ENCODE peak calls at places on chromosome X, in seven cellular contexts. O is tibial nerve, U is cardiac muscle cell, X is DND-41, I is GM12864, P is Peyer's patch, R is left lung. H is an unnamed sample.

GRCh38 chrX:23478056-23478455 is 143.4 kb downstream of the PTCHD1 start:
- DNase-seq in I (no peak), R (no peak), U (no peak), X (no peak), O (no peak), P (no peak), H (no peak)

GRCh38 chrX:150933945-150934350 is 35.5 kb upstream of the CD99L2 start:
- DNase-seq in P (no peak), U (no peak), O (no peak), R (no peak), X (no peak), I (no peak), H (no peak)

GRCh38 chrX:69036674-69037573 is 128.3 kb downstream of the PJA1 start:
- DNase-seq in I (no peak), U (no peak), P (no peak), R (no peak), X (no peak), O (no peak), H (no peak)

GRCh38 chrX:28910501-28910900 is 323.3 kb downstream of the IL1RAPL1 start:
- DNase-seq in I (no peak), R (no peak), U (no peak), P (no peak), O (no peak), X (no peak), H (no peak)

GRCh38 chrX:68433981-68434299 is 645 bp upstream of the OPHN1 start:
- DNase-seq in X (no peak), P (no peak), O (no peak), I (no peak), U (no peak), R (no peak), H (no peak)

GRCh38 chrX:69362889-69363288 is 141.2 kb upstream of the NALF2 start:
- DNase-seq in U (no peak), O (no peak), P (no peak), I (no peak), X (no peak), R (no peak), H (peak)

GRCh38 chrX:2819345-2820130 is 9.2 kb upstream of the GYG2 start:
- DNase-seq in R (no peak), O (no peak), P (no peak), X (no peak), U (peak), I (no peak), H (no peak)

GRCh38 chrX:45743081-45743533 is 542.4 kb upstream of the DIPK2B start:
- DNase-seq in R (no peak), U (no peak), O (no peak), I (no peak), X (no peak), P (no peak), H (no peak)

GRCh38 chrX:69321789-69322188 is 156.5 kb upstream of the PJA1 start:
- DNase-seq in P (no peak), U (no peak), X (no peak), R (no peak), O (no peak), I (no peak), H (no peak)

GRCh38 chrX:133185938-133186337 is 32.2 kb downstream of the TFDP3 start:
- DNase-seq in P (no peak), X (no peak), R (no peak), U (no peak), O (no peak), I (no peak), H (no peak)

GRCh38 chrX:31580726-31581125 is 508.9 kb upstream of the FTHL17 start:
- DNase-seq in U (no peak), R (no peak), I (no peak), X (no peak), O (no peak), P (no peak), H (no peak)

GRCh38 chrX:106649523-106650428 is 38.0 kb downstream of the RADX start:
- DNase-seq in R (no peak), I (no peak), O (no peak), X (no peak), U (no peak), P (no peak), H (no peak)

GRCh38 chrX:38817004-38817703 is 15.9 kb downstream of the MID1IP1 start:
- DNase-seq in X (peak), I (no peak), O (no peak), U (peak), P (peak), R (no peak), H (no peak)

GRCh38 chrX:19579485-19579884 is 64.2 kb upstream of the MAP3K15 start:
- DNase-seq in O (no peak), X (no peak), P (no peak), I (no peak), R (no peak), U (no peak), H (no peak)

GRCh38 chrX:130676861-130677260 is 226.1 kb downstream of the ENOX2 start:
- DNase-seq in X (no peak), R (no peak), P (no peak), I (no peak), O (no peak), U (no peak), H (no peak)

GRCh38 chrX:30283456-30284200 is 25.6 kb downstream of the NR0B1 start:
- DNase-seq in R (no peak), I (no peak), U (no peak), O (no peak), X (no peak), P (no peak), H (peak)

GRCh38 chrX:80808160-80808735 is 1.4 kb downstream of the BRWD3 start:
- DNase-seq in I (peak), O (peak), P (peak), U (peak), X (peak), R (no peak), H (no peak)

GRCh38 chrX:136819026-136819425 is 38.3 kb upstream of the ARHGEF6 start:
- DNase-seq in R (no peak), X (no peak), U (no peak), P (no peak), O (no peak), I (no peak), H (no peak)

GRCh38 chrX:15143050-15143824 is 126.6 kb downstream of the ASB9 start:
- DNase-seq in O (peak), R (no peak), I (no peak), P (peak), X (peak), U (peak), H (peak)

DNA sequence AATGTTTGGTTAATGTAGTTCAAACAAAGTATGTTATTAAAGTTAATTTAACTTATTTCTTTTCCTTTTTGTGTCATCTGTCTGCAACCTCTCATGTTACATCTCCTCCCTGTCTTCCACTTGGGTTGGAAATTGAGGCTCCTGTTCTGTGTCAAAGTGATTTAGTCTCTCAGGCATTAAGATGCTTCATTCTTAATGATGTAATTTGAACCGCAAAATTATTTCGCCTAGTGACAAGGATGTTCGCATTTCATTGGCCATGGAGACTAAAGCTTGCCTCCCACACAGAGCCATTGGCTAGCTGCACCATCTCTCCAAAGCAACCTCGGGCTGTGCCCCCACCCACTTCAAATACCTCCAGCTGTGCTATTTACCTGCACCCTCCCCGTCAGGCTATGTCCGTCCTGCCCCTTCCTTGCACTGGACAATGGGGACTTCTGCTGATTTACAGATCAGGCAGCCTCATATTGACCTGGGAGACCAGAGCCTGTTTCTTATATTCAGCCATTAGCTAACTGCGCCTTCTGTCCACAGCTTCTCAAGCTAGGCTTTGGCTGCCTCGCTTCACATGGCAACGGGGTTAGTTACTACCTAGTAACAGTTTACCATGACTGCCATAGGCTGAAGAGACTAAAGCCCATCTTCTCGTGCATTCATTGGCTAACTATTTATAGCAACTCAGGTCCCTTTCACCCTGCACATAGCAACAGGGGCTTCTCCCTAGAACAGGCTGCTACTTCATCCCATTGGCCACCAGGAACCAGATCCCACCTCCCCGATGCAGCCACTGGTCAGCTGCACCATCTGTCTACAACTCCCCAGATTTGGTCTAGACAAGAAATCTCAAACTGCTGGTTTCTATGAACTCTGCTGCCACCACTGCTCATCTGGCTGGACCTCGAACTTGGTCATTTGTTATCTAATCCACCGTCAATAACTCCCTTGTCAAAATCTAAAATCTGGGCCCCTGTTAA is 8.6 kb upstream of the ZNF157 start:
- DNase-seq in R (no peak), U (peak), O (peak), X (peak), I (peak), P (peak), H (peak)
- TF ChIP-seq CTCF in R (no peak), U (peak), O (peak), X (no peak), I (no peak), P (no peak), H (no peak)

GRCh38 chrX:101764538-101764937 is 104.9 kb upstream of the ARMCX2 start:
- DNase-seq in O (no peak), R (no peak), X (no peak), P (no peak), I (no peak), U (no peak), H (no peak)

DNA sequence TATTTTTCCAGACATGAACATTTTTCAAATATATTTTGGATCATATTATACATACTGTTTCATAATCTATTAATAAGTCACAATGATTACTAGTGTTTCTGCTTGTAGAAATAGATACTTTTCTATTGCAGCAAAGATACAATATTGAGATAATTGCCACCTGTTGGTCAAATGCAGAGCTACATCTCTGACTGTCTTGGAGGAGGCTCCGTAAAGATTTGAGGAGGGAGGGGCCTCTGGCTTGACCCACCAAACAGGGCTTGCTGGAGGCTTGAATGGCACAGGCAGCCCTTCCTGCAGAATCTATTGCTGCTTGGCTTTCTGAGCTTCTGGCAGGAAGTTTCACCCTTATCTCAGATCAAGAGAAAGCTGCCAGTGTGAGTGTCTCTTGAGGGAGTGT is 99.3 kb upstream of the ARMCX2 start:
- DNase-seq in X (peak), P (no peak), I (peak), R (no peak), O (no peak), U (peak), H (peak)
- TF ChIP-seq CTCF in X (peak), P (peak), I (peak), R (peak), O (no peak), U (peak), H (peak)

GRCh38 chrX:20594985-20595384 is 328.3 kb upstream of the RPS6KA3 start:
- DNase-seq in O (no peak), R (no peak), U (peak), X (no peak), I (no peak), P (no peak), H (no peak)
- TF ChIP-seq CTCF in O (no peak), R (no peak), U (peak), X (no peak), I (peak), P (no peak), H (no peak)

GRCh38 chrX:115649461-115650063 is 88.6 kb downstream of the PLS3 start:
- DNase-seq in R (no peak), U (no peak), P (no peak), O (no peak), X (no peak), I (no peak), H (no peak)

GRCh38 chrX:115652221-115652620 is 91.2 kb downstream of the PLS3 start:
- DNase-seq in O (no peak), R (no peak), P (no peak), I (no peak), U (no peak), X (no peak), H (no peak)

GRCh38 chrX:115650449-115650848 is 89.5 kb downstream of the PLS3 start:
- DNase-seq in I (no peak), R (no peak), X (no peak), P (no peak), O (no peak), U (no peak), H (no peak)

DNA sequence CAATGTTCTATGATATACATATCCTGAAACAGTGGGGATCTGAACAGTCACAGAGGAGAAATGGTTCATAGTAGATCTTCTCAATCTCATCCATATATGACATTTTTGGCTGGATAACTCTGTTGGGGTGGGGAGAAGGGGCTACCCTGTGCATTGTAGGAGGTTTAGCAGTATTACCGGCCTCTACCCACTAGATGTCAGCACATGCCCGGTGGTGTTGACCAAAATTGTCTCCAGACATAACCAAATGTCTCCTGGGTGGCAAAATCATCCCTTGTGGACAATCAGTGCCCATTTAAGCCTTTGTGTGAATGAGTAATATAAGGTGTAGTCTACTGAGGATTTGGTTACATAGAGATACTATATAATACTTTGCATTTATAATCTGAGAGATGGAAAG is 89.9 kb downstream of the PLS3 start:
- DNase-seq in O (no peak), X (peak), U (peak), I (peak), P (no peak), R (no peak), H (no peak)
- TF ChIP-seq CTCF in O (peak), X (peak), U (peak), I (peak), P (peak), R (peak), H (peak)

GRCh38 chrX:55007633-55008032 is 7.5 kb downstream of the APEX2 start:
- DNase-seq in O (no peak), X (no peak), U (no peak), I (no peak), R (no peak), P (no peak), H (peak)

GRCh38 chrX:55006827-55007621 is 6.9 kb downstream of the APEX2 start:
- DNase-seq in O (no peak), R (no peak), I (no peak), X (no peak), P (no peak), U (no peak), H (no peak)

GRCh38 chrX:55014897-55015299 is 14.7 kb downstream of the APEX2 start:
- DNase-seq in P (no peak), U (no peak), O (no peak), R (no peak), X (no peak), I (no peak), H (no peak)

GRCh38 chrX:55008571-55009358 is 8.6 kb downstream of the APEX2 start:
- DNase-seq in R (no peak), P (no peak), I (no peak), X (no peak), U (peak), O (no peak), H (peak)

GRCh38 chrX:55011294-55011693 is 11.1 kb downstream of the APEX2 start:
- DNase-seq in P (no peak), O (no peak), U (no peak), X (no peak), R (no peak), I (no peak), H (no peak)
- TF ChIP-seq CTCF in P (peak), O (no peak), U (peak), X (peak), R (no peak), I (peak), H (peak)

GRCh38 chrX:123732679-123733363 is at the start of gene THOC2:
- DNase-seq in O (peak), P (peak), R (peak), U (peak), I (peak), X (peak), H (peak)
- TF ChIP-seq CTCF in O (peak), P (peak), R (no peak), U (peak), I (peak), X (peak), H (no peak)

DNA sequence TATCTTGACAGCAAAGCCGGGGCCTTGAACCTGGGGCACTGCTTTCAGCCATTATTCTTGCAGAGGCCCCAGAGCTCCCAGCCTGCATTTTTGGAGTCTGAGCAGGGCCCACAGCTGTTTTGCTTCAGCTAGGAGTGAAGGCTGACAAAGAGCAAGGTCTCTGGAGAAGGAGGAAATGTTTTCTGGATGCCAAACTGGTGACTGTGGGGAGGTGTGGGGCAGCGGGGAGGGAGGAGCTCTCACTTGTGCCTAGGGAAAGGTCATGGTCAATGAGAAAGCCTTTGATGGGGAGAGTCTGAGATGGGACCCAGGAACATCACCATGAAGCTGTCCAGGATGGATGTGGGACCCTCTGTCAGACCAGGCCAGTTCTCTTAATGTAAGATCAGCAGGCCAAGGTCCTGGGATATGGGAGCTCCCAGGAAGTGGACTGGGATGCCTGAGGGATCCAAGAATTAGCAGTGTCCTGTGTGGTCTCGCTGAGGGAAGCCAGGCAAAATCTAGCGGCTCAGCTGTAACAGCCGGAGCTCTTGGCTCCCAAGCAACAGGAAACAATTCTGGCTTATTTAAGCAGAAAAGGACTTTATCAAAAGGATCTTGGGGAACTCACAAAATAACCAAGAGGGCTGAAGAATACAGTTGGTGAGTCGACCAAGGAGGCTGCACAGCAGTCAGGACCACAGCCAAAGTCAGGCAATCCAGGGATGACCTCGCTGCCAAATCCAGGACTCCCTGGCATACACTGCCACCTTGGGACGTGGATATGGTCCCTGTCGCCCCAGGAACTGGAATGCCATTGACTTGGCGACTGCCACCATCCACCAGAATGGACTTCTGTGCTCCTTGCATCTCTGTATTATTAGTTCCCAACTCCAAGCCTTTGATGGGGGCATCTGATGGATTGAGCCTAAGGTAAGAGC is 165.1 kb upstream of the BCOR start:
- DNase-seq in I (no peak), P (no peak), X (no peak), O (no peak), U (peak), R (no peak), H (no peak)
- TF ChIP-seq CTCF in I (no peak), P (no peak), X (no peak), O (no peak), U (no peak), R (no peak), H (no peak)

DNA sequence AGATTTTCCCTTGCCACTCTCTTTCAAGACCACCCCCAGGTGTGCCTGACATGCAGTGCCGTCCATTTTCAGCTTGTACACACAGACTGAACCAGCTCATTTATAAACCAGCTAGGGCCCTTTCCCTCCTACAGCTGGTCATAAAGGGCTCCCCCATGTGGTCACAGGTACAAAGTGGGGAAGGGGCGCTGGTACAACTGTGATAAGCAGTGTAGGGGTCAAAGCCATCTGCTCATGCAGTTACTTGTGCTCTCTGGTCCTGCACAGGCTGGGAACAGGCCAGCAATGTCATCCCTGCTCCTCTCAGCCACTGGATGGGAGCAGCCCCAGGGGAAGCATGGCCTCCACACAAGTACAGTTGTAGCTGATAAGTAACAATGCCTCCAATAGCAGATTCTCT is 20.6 kb downstream of the GABRQ start:
- DNase-seq in I (no peak), R (no peak), X (no peak), O (no peak), P (no peak), U (peak), H (no peak)
- TF ChIP-seq CTCF in I (no peak), R (no peak), X (no peak), O (no peak), P (no peak), U (no peak), H (no peak)